ENCODE peak calls at places on chromosomes 6 and 20, in six cellular contexts. E is GM12878, V is SK-N-SH, J is HepG2, M is K562, F is HCT116. C is an unnamed sample.

GRCh38 chr20:25103526-25103925 is 21.6 kb upstream of the VSX1 start:
- DNase-seq in J (no peak), M (no peak), E (no peak), F (no peak), V (no peak), C (no peak)

GRCh38 chr6:15396808-15397207 is 150.9 kb downstream of the JARID2 start:
- DNase-seq in J (no peak), V (no peak), M (no peak), F (no peak), E (no peak), C (no peak)

GRCh38 chr6:99514089-99514488 is 1.1 kb downstream of the USP45 start:
- DNase-seq in E (no peak), F (no peak), V (peak), J (no peak), M (peak), C (no peak)

GRCh38 chr6:157055863-157056262 is 267.5 kb downstream of the TMEM242 start:
- DNase-seq in M (no peak), V (no peak), J (no peak), E (no peak), F (no peak), C (no peak)

GRCh38 chr6:3504938-3505735 is 48.3 kb upstream of the SLC22A23 start:
- DNase-seq in E (no peak), M (no peak), F (no peak), J (no peak), V (no peak), C (no peak)

GRCh38 chr6:151240036-151240685 is 394 bp downstream of the AKAP12 start:
- DNase-seq in M (peak), V (peak), F (peak), E (no peak), J (no peak), C (no peak)

GRCh38 chr6:130215526-130215925 is 7.2 kb downstream of the SAMD3 start:
- DNase-seq in F (no peak), J (no peak), E (no peak), M (no peak), V (no peak), C (no peak)

GRCh38 chr20:4076671-4077070 is 61.3 kb upstream of the RNF24 start:
- DNase-seq in M (no peak), E (no peak), J (no peak), F (peak), V (no peak), C (no peak)

GRCh38 chr6:22098623-22099022 is 198.2 kb downstream of the PRL start:
- DNase-seq in M (no peak), F (no peak), V (no peak), E (no peak), J (no peak), C (no peak)

GRCh38 chr6:12293931-12294800 is 4.0 kb downstream of the EDN1 start:
- DNase-seq in F (no peak), M (no peak), E (no peak), J (no peak), V (no peak), C (no peak)

GRCh38 chr6:137171824-137172733 is 1.4 kb downstream of the IL22RA2 start:
- DNase-seq in V (no peak), E (peak), F (no peak), J (no peak), M (no peak), C (peak)

GRCh38 chr6:17962436-17963031 is 24.9 kb downstream of the KIF13A start:
- DNase-seq in V (peak), J (no peak), M (peak), F (no peak), E (no peak), C (no peak)

GRCh38 chr6:73854998-73855718 is 159.2 kb downstream of the CD109 start:
- DNase-seq in M (peak), V (peak), J (peak), F (peak), E (no peak), C (peak)

GRCh38 chr6:43974643-43975235 is 152.5 kb downstream of the MRPL14 start:
- DNase-seq in J (no peak), F (no peak), V (no peak), E (no peak), M (no peak), C (no peak)

GRCh38 chr20:6311841-6312655 is 189.2 kb upstream of the FERMT1 start:
- DNase-seq in J (no peak), F (no peak), V (no peak), E (no peak), M (no peak), C (no peak)
- TF ChIP-seq JUND in J (no peak), F (no peak), V (no peak), E (no peak), M (no peak), C (no peak)

GRCh38 chr20:62989201-62989601 is 17.6 kb downstream of the BHLHE23 start:
- DNase-seq in E (no peak), M (no peak), J (no peak), F (no peak), V (no peak), C (no peak)
- TF ChIP-seq JUND in E (no peak), M (no peak), J (no peak), F (no peak), V (no peak), C (no peak)

GRCh38 chr6:146331008-146331407 is 212.6 kb upstream of the RAB32 start:
- DNase-seq in M (no peak), J (no peak), E (no peak), F (no peak), V (no peak), C (no peak)

GRCh38 chr6:146341498-146342230 is 202.0 kb upstream of the RAB32 start:
- DNase-seq in M (no peak), V (no peak), E (no peak), F (no peak), J (no peak), C (no peak)

GRCh38 chr6:146337376-146337775 is 206.3 kb upstream of the RAB32 start:
- DNase-seq in F (no peak), E (no peak), M (no peak), J (no peak), V (no peak), C (no peak)

GRCh38 chr6:146339716-146340115 is 203.9 kb upstream of the RAB32 start:
- DNase-seq in M (no peak), E (no peak), J (no peak), F (no peak), V (no peak), C (peak)

DNA sequence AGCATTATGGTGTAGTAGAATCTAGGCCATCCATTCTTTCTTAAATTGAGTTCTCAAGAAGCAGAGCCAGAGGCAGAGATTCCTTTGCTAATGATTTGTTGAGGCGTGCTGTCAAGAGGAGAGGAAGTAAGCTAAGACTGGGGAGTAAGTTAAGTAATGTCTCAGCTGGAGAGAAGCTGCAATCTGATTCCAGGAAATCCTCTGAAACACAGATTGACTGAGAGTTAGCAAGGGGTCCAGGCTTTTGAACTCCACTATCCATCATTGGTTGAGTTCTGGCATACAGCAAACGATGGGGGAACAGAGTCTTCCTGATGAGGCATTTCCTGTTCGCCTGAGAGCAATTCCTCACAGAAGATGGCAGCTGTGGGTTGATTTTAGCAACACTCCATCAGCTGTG is 207.4 kb upstream of the RAB32 start:
- DNase-seq in F (no peak), M (no peak), E (no peak), V (no peak), J (no peak), C (no peak)
- TF ChIP-seq JUND in F (no peak), M (no peak), E (no peak), V (no peak), J (no peak), C (no peak)

DNA sequence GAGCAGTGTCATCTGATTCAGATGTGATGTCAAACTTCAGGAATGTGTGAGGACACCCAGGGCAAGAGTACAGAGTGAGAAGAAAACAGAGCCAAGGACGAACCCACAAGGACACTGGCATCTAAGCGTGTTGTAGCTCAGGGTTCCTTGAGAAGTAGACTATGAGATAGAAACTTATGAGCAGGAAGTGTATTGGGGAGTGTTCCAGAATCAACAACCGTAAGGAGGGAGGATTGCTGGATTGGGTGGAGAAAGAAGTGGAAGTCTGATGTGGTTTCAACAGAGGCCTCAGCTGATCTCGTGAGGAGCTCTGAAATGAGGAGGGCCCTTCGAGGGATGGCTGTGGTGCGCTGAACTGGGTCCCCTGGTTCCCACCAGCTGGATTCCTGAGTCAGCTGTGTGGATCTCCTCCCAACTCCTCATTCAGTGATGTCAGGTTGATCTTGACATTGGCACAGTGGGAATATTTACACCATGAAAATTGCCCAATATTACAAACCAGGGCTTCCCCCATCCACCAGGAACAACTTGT is 25.7 kb upstream of the IGF2R start:
- DNase-seq in V (no peak), M (no peak), J (peak), F (no peak), E (no peak), C (peak)
- TF ChIP-seq JUND in V (no peak), M (no peak), J (no peak), F (no peak), E (no peak), C (no peak)

GRCh38 chr20:19757487-19757972 is 528 bp upstream of the RIN2 start:
- DNase-seq in V (peak), J (peak), M (no peak), F (no peak), E (no peak), C (peak)
- TF ChIP-seq JUND in V (no peak), J (peak), M (no peak), F (no peak), E (no peak), C (no peak)

GRCh38 chr6:46208303-46208702 is 37.5 kb upstream of the ENPP5 start:
- DNase-seq in F (no peak), J (no peak), E (no peak), V (no peak), M (no peak), C (no peak)
- TF ChIP-seq JUND in F (no peak), J (no peak), E (no peak), V (no peak), M (no peak), C (no peak)

DNA sequence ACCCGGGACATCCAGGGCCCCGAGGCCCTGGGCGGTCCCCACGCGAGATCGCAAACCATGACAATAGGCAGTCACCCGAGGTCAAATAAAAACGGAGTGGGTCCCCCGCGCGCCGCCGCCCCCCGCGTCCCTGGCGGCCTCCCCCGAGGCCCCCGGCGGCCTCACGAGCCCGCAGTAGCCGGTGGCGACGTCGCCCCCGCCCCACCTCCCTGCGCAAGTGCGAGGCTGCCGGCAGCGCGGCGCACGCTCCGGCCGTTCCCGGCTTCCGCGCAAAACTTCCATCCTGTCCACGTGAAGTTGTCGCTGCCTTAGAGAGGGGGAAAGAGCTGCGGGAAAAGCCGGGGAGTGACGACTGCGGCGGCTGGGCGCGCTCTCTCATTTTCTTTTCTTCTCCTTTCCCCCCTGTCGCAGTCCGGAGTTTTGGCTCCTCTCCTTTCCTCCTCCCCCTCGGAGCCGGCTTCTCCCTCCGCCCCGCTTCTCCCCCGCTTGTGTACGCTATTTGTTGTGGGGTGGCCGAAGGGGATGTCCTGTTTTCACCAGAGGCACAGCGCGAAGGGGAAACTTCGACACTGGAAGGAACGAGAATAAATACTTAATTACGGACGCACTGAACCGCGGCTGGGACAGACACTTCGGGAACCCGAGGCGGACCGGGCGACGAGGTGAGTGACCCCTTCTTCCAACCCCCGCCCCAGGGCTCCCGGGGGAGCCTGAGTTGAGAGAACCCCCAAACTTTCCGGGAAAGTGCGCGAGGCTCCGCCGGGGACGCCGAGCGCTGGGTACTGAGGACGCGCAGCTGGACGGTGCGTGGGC is at the start of gene EYA4:
- DNase-seq in M (no peak), E (no peak), J (no peak), F (no peak), V (peak), C (no peak)
- TF ChIP-seq JUND in M (no peak), E (no peak), J (no peak), F (no peak), V (no peak), C (no peak)

GRCh38 chr20:45445805-45446562 is 23.6 kb upstream of the WFDC2 start:
- DNase-seq in F (peak), J (peak), E (no peak), M (peak), V (peak), C (peak)

GRCh38 chr20:45441746-45442145 is 25.8 kb downstream of the PIGT start:
- DNase-seq in E (no peak), F (no peak), J (no peak), M (no peak), V (no peak), C (no peak)

GRCh38 chr20:45440424-45440823 is 24.5 kb downstream of the PIGT start:
- DNase-seq in F (no peak), J (no peak), E (no peak), V (no peak), M (no peak), C (no peak)

GRCh38 chr20:45440891-45441685 is 25.1 kb downstream of the PIGT start:
- DNase-seq in J (no peak), M (no peak), V (no peak), F (no peak), E (no peak), C (no peak)

GRCh38 chr20:45444050-45444449 is 25.5 kb upstream of the WFDC2 start:
- DNase-seq in F (no peak), V (no peak), M (no peak), E (no peak), J (no peak), C (no peak)
- TF ChIP-seq JUND in F (no peak), V (no peak), M (no peak), E (no peak), J (no peak), C (no peak)

GRCh38 chr20:1508576-1508975 is 17.4 kb upstream of the SIRPB2 start:
- DNase-seq in E (no peak), M (no peak), F (no peak), V (no peak), J (no peak), C (no peak)

GRCh38 chr20:1507276-1507675 is 16.1 kb upstream of the SIRPB2 start:
- DNase-seq in V (no peak), F (no peak), J (no peak), E (no peak), M (no peak), C (no peak)

GRCh38 chr20:1503564-1504227 is 12.5 kb upstream of the SIRPB2 start:
- DNase-seq in E (peak), F (peak), M (peak), J (peak), V (peak), C (peak)

GRCh38 chr20:1505871-1506270 is 14.7 kb upstream of the SIRPB2 start:
- DNase-seq in F (no peak), E (no peak), V (no peak), J (no peak), M (no peak), C (no peak)

GRCh38 chr20:1505361-1505760 is 14.1 kb upstream of the SIRPB2 start:
- DNase-seq in J (no peak), F (no peak), M (no peak), V (no peak), E (no peak), C (no peak)
- TF ChIP-seq JUND in J (no peak), F (no peak), M (no peak), V (no peak), E (no peak), C (no peak)

DNA sequence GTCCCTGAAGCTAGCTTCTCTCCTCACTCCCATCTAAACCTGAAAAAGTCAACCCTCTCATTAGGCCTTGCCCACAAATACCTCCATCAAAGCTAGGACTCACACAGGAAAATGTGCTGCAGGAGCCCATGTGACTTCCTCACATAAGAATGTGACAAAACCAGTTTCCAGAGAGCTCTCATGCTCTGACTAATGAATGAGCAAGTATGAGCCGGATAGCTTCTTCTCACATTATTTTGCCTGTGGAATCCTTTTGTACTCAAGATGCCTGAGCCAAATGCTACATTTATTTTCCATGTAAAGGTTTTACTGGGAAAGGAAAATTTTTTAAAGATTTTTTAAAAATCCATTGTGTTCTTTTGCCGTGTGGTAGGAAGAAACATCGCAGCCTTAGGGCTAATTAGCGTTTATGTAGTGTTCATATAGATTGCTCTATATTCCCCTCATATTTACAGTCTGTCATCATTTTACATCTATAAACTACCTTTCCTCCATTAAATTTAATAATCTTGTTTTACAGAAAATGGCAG is 68.6 kb upstream of the CCN6 start:
- DNase-seq in J (no peak), E (no peak), F (peak), M (no peak), V (no peak), C (peak)
- TF ChIP-seq JUND in J (no peak), E (no peak), F (peak), M (no peak), V (no peak), C (no peak)

C was measured in T47D.